ENCODE peak calls at places on chromosomes 4 and X, in six cellular contexts. A is aorta, I is A673, F is psoas muscle, C is SJSA1, G is BE2C. Y is an unnamed sample. For H3K4me1, the result is how much of the 10 kb centered on the place peaks cover.

GRCh38 chr4:76442807-76443206 is 7.8 kb downstream of the SHROOM3 start:
- DNase-seq in G (no peak), C (no peak), A (no peak), I (no peak), F (no peak), Y (no peak)

GRCh38 chrX:16783452-16783851 is 2.8 kb upstream of the TXLNG start:
- DNase-seq in C (no peak), I (no peak), A (no peak), F (no peak), G (no peak), Y (no peak)

GRCh38 chr4:8871417-8872401 is at the start of gene HMX1:
- DNase-seq in C (no peak), F (peak), I (peak), G (peak), A (no peak), Y (peak)

GRCh38 chr4:106869551-106869950 is 166.6 kb downstream of the DKK2 start:
- DNase-seq in F (no peak), A (no peak), G (no peak), I (no peak), C (no peak), Y (no peak)

GRCh38 chrX:100750901-100751300 is 19.0 kb upstream of the SYTL4 start:
- DNase-seq in F (no peak), C (no peak), A (no peak), G (no peak), I (no peak), Y (no peak)

GRCh38 chr4:168550071-168550766 is 53.4 kb downstream of the PALLD start:
- DNase-seq in G (no peak), A (no peak), I (peak), C (peak), F (no peak), Y (no peak)

GRCh38 chr4:104494822-104495559 is at the start of gene CXXC4:
- DNase-seq in A (peak), G (peak), C (peak), F (peak), I (peak), Y (peak)

GRCh38 chr4:183321516-183321915 is 710 bp downstream of the CLDN24 start:
- DNase-seq in G (no peak), F (no peak), C (no peak), I (no peak), A (no peak), Y (no peak)

GRCh38 chrX:11470231-11470630 is 177.0 kb downstream of the AMELX start:
- DNase-seq in A (no peak), G (no peak), C (no peak), I (no peak), F (no peak), Y (peak)

GRCh38 chr4:48141048-48141447 is 7.0 kb upstream of the TXK start:
- DNase-seq in G (no peak), I (peak), F (no peak), C (peak), A (no peak), Y (peak)

GRCh38 chr4:177879851-177880250 is 437.6 kb upstream of the AGA start:
- DNase-seq in I (peak), A (no peak), G (peak), F (no peak), C (no peak), Y (no peak)

GRCh38 chrX:153951683-153952372 is 7.4 kb upstream of the RENBP start:
- DNase-seq in F (no peak), C (no peak), I (no peak), G (no peak), A (no peak), Y (no peak)

GRCh38 chr4:91279899-91280298 is 1023.9 kb upstream of the GRID2 start:
- DNase-seq in I (no peak), A (no peak), C (no peak), F (no peak), G (no peak), Y (no peak)

GRCh38 chr4:140862182-140862442 is 105.9 kb upstream of the TBC1D9 start:
- DNase-seq in F (no peak), G (no peak), I (no peak), A (no peak), C (no peak), Y (no peak)

GRCh38 chrX:3346436-3347329 is at the start of gene MXRA5:
- DNase-seq in C (no peak), I (no peak), F (no peak), G (no peak), A (peak), Y (peak)

GRCh38 chr4:65645185-65645584 is 25.1 kb downstream of the EPHA5 start:
- DNase-seq in G (no peak), I (no peak), C (no peak), A (no peak), F (no peak), Y (no peak)

GRCh38 chr4:86319390-86319789 is 40.5 kb downstream of the MAPK10 start:
- DNase-seq in F (no peak), C (no peak), G (no peak), A (no peak), I (no peak), Y (no peak)

GRCh38 chrX:25016938-25017598 is 1.3 kb upstream of the ARX start:
- DNase-seq in I (no peak), C (no peak), F (no peak), A (no peak), G (no peak), Y (no peak)

GRCh38 chrX:25014366-25014838 is 1.4 kb downstream of the ARX start:
- DNase-seq in G (no peak), C (no peak), I (no peak), A (no peak), F (no peak), Y (no peak)

GRCh38 chrX:25013593-25014365 is 2.0 kb downstream of the ARX start:
- DNase-seq in I (no peak), C (no peak), G (no peak), A (no peak), F (no peak), Y (no peak)

GRCh38 chrX:25016361-25016671 is 551 bp upstream of the ARX start:
- DNase-seq in G (no peak), F (no peak), I (no peak), A (no peak), C (no peak), Y (no peak)

DNA sequence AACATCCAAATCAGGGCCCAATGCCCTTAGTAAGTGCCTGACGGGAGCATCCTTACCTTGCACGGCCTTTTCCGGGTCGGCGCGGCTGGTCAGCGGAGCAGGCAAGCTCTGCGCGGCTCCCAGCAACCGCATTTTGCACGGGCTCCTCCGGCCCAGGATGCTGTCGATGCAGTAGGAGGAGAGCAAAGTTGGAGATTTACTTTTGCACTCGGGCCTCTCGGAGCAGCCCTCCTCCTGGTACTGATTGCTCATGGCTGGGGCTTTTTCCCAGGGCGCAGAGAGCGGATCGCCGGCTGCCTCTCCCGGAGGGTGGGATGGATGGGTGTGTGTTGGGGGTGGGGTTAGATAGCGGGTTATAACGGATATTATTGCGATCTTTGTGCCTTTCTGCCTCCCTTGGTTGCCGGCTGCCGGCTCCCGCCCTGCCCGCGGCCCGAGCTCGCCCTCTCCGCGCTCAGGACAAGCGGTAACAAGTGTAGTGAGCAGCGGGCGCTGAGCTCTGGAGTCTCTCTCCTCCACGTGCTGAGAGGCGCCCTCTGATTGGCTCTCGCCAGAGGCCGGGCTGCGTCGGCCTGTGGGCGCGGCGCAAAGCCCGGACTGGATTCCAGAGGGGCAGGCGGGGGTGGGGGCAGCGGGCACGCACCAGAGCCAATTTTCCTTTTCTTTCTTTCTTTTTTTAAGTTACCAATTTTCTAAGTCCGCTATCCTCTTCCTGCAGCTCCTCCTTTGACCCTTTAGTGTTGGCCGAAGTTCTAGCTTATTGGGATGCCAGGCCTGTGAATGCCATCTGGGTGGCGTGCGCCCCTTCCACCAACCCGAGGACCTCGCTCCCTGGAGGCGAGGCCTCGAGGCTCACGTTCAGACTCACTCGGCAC is at the start of gene ARX:
- DNase-seq in C (no peak), G (peak), I (peak), F (peak), A (peak), Y (peak)
- H3K4me3 ChIP-seq in C (no peak), G (no peak), I (peak), F (peak), A (no peak), Y (peak)

GRCh38 chr4:13541176-13541604 is 3.1 kb downstream of the NKX3-2 start:
- DNase-seq in F (no peak), G (no peak), I (no peak), A (no peak), C (no peak), Y (no peak)

GRCh38 chr4:13543091-13543581 is 1.2 kb downstream of the NKX3-2 start:
- DNase-seq in F (no peak), I (no peak), C (no peak), G (no peak), A (no peak), Y (no peak)

GRCh38 chr4:13541720-13542576 is 2.4 kb downstream of the NKX3-2 start:
- DNase-seq in C (no peak), F (no peak), A (no peak), G (no peak), I (no peak), Y (no peak)

GRCh38 chr4:13543648-13544555 is at the start of gene NKX3-2:
- DNase-seq in G (no peak), C (peak), A (no peak), I (peak), F (no peak), Y (peak)

DNA sequence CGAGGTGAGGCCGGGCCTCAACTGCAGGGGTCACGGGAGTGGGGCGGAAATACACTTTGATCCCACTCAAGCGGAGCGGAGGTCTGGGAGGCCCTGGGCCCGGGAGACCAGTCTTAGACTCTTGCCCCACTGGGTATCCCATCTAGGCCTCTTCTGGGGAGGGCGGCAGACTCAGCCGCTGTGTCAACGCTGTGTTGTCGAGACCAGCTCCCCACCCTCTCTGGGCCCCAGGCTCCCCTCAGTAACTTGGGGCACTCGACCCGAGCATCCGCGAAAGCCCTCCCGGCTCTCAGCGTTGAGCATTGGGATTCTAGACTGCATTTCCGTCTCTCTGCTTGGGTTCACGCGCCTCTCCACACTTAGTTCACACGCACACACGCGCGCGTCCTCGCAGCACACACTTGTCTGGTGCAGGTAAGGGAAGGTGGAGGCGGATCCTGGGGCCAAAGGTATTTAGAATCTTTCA is 1.7 kb downstream of the NKX3-2 start:
- DNase-seq in I (no peak), C (no peak), A (no peak), G (no peak), F (no peak), Y (no peak)
- H3K4me1 ChIP-seq in I (under half), C (under half), A (under half), G (under half), F (under half), Y (under half)

GRCh38 chr4:83217721-83218522 is 66.7 kb downstream of the COQ2 start:
- DNase-seq in C (peak), F (no peak), I (no peak), G (no peak), A (no peak), Y (no peak)
- H3K4me3 ChIP-seq in C (no peak), F (no peak), I (no peak), G (no peak), A (no peak), Y (no peak)

GRCh38 chr4:1035510-1035909 is 24.1 kb downstream of the FGFRL1 start:
- DNase-seq in I (no peak), F (no peak), G (no peak), A (peak), C (no peak), Y (no peak)
- H3K4me1 ChIP-seq in I (under half), F (under half), G (under half), A (under half), C (under half), Y (under half)

Y was measured in cardiac muscle cell.